ENCODE peak calls at places on chromosomes 12 and 14, in five cellular contexts. V is left ventricle myocardium inferior, H is brain microvascular endothelial cell, D is mesothelial cell of epicardium, Z is glutamatergic neuron. C is an unnamed sample.

GRCh38 chr14:97382616-97383226 is 585.5 kb downstream of the VRK1 start:
- DNase-seq in V (no peak), H (no peak), D (no peak), Z (no peak), C (no peak)

GRCh38 chr14:20400589-20400964 is 12.7 kb downstream of the TEP1 start:
- DNase-seq in V (no peak), H (no peak), D (no peak), Z (no peak), C (no peak)

GRCh38 chr12:83016226-83016835 is 329.6 kb downstream of the TMTC2 start:
- DNase-seq in V (no peak), H (peak), D (no peak), Z (no peak), C (no peak)

GRCh38 chr14:55160989-55161388 is 30.4 kb downstream of the DLGAP5 start:
- DNase-seq in V (no peak), H (no peak), D (no peak), Z (no peak), C (no peak)

GRCh38 chr12:100755186-100755585 is 39.4 kb upstream of the ANO4 start:
- DNase-seq in V (no peak), H (no peak), D (no peak), Z (no peak), C (no peak)

GRCh38 chr12:129607293-129607692 is 296.5 kb downstream of the TMEM132D start:
- DNase-seq in V (no peak), H (peak), D (no peak), Z (no peak), C (no peak)

GRCh38 chr12:111347891-111348644 is 20.8 kb downstream of the PHETA1 start:
- DNase-seq in V (no peak), H (no peak), D (no peak), Z (no peak), C (no peak)

GRCh38 chr14:93976477-93977057 is at the start of gene ASB2:
- DNase-seq in V (no peak), H (no peak), D (no peak), Z (no peak), C (no peak)

GRCh38 chr14:68147331-68147730 is 327.8 kb downstream of the RAD51B start:
- DNase-seq in V (no peak), H (no peak), D (no peak), Z (no peak), C (no peak)

GRCh38 chr14:87205811-87206210 is 787.2 kb downstream of the GALC start:
- DNase-seq in V (no peak), H (no peak), D (no peak), Z (no peak), C (no peak)

GRCh38 chr14:68785817-68786490 is 6.9 kb downstream of the ZFP36L1 start:
- DNase-seq in V (no peak), H (no peak), D (no peak), Z (no peak), C (no peak)

GRCh38 chr12:3241621-3242020 is 164.4 kb downstream of the TSPAN9 start:
- DNase-seq in V (peak), H (no peak), D (no peak), Z (no peak), C (no peak)

GRCh38 chr12:32312049-32312670 is 87.2 kb upstream of the FGD4 start:
- DNase-seq in V (no peak), H (peak), D (no peak), Z (no peak), C (no peak)

GRCh38 chr14:104155513-104155912 is 17.1 kb downstream of the KIF26A start:
- DNase-seq in V (peak), H (no peak), D (no peak), Z (no peak), C (no peak)

GRCh38 chr12:74021937-74022336 is 515.7 kb upstream of the ATXN7L3B start:
- DNase-seq in V (peak), H (peak), D (no peak), Z (peak), C (no peak)

GRCh38 chr12:109445224-109445623 is 31.9 kb downstream of the KCTD10 start:
- DNase-seq in V (no peak), H (peak), D (no peak), Z (no peak), C (no peak)

GRCh38 chr14:103725001-103725682 is 9.5 kb downstream of the ZFYVE21 start:
- DNase-seq in V (no peak), H (no peak), D (no peak), Z (no peak), C (no peak)

GRCh38 chr12:132247718-132248438 is 81.5 kb downstream of the GALNT9 start:
- DNase-seq in V (no peak), H (no peak), D (no peak), Z (peak), C (no peak)

GRCh38 chr14:31090872-31091764 is 64.9 kb upstream of the STRN3 start:
- DNase-seq in V (no peak), H (peak), D (no peak), Z (no peak), C (no peak)

GRCh38 chr12:104578453-104578852 is 121.7 kb downstream of the CHST11 start:
- DNase-seq in V (no peak), H (peak), D (no peak), Z (no peak), C (no peak)

GRCh38 chr12:121331268-121331667 is 20.9 kb downstream of the ANAPC5 start:
- DNase-seq in V (no peak), H (no peak), D (no peak), Z (no peak), C (no peak)

GRCh38 chr14:105503918-105504692 is 13.1 kb downstream of the TEDC1 start:
- DNase-seq in V (no peak), H (no peak), D (peak), Z (no peak), C (no peak)

GRCh38 chr12:49939707-49940106 is 10.8 kb upstream of the AQP2 start:
- DNase-seq in V (no peak), H (no peak), D (no peak), Z (no peak), C (no peak)

GRCh38 chr12:109449845-109450532 is 27.1 kb downstream of the KCTD10 start:
- DNase-seq in V (no peak), H (no peak), D (no peak), Z (no peak), C (no peak)

GRCh38 chr14:31154956-31155355 is 52.6 kb downstream of the HECTD1 start:
- DNase-seq in V (no peak), H (no peak), D (no peak), Z (no peak), C (no peak)

GRCh38 chr12:80829767-80830166 is 108.0 kb downstream of the LIN7A start:
- DNase-seq in V (no peak), H (no peak), D (no peak), Z (no peak), C (no peak)

GRCh38 chr12:70920251-70920851 is at the start of gene PTPRR:
- DNase-seq in V (no peak), H (no peak), D (no peak), Z (peak), C (no peak)

GRCh38 chr12:63007726-63008125 is 72.8 kb upstream of the PPM1H start:
- DNase-seq in V (no peak), H (no peak), D (no peak), Z (no peak), C (no peak)

GRCh38 chr12:121533391-121534090 is 47.3 kb downstream of the KDM2B start:
- DNase-seq in V (no peak), H (no peak), D (no peak), Z (no peak), C (no peak)

GRCh38 chr12:52318241-52318990 is 2.8 kb downstream of the KRT83 start:
- DNase-seq in V (no peak), H (no peak), D (no peak), Z (no peak), C (no peak)

GRCh38 chr14:101797785-101798342 is 36.4 kb downstream of the PPP2R5C start:
- DNase-seq in V (peak), H (no peak), D (no peak), Z (no peak), C (no peak)

GRCh38 chr14:69069020-69069421 is 83.9 kb downstream of the DCAF5 start:
- DNase-seq in V (no peak), H (peak), D (no peak), Z (no peak), C (no peak)

DNA sequence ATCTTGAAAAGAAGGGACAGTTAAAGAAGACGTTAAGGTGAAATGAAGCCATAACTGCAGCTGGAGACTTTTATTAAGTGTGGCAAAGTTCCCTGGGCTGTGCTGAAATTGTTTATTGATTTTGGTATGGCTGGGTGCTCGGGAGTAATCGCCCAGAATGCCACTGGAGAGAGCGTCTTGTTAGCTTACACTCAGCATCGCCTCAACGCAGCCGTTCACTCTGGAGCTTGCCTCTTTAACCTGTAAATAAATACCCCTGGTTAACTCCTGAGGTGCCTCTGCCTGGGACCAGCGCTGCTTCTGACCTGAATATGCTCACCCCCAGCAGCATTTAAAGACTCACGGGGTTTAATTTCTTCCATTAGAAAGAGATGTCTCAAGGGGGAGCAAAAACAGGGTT is 98.6 kb downstream of the GPATCH2L start:
- DNase-seq in V (no peak), H (no peak), D (no peak), Z (peak), C (no peak)
- TF ChIP-seq CTCF in V (no peak), H (no peak), D (no peak), Z (no peak), C (no peak)

DNA sequence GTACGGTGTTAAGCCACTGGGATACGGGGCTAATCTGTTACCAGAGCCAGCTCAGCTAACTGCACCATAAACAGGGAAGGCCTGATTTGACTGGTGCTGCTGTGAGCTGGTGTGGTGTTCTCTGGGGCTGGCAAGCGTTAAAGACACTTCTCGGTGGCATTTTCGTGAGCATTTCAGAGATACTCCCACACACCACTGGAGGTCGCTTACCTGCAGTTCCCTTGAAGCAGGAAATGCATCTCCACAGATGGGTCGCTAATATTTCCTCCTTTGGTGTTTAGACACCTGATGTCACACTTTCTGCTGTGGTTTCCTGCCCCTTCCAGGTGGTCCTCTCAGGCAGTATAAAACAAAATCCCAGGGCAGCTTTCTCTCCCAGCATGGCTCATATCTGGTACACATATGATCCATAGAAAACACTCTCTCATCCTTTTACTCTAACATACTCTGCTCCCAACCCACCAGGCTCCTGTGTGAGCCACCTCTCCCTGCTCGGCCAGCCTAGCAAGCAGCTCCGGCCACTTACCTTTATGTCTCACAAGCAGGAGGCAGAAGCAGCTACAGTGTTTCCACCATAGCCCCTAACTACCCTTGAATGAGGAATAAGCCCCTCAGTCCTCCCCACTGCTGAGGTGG is 129.9 kb upstream of the GRIN2B start:
- DNase-seq in V (no peak), H (no peak), D (no peak), Z (no peak), C (no peak)
- TF ChIP-seq CTCF in V (no peak), H (no peak), D (no peak), Z (no peak), C (no peak)

DNA sequence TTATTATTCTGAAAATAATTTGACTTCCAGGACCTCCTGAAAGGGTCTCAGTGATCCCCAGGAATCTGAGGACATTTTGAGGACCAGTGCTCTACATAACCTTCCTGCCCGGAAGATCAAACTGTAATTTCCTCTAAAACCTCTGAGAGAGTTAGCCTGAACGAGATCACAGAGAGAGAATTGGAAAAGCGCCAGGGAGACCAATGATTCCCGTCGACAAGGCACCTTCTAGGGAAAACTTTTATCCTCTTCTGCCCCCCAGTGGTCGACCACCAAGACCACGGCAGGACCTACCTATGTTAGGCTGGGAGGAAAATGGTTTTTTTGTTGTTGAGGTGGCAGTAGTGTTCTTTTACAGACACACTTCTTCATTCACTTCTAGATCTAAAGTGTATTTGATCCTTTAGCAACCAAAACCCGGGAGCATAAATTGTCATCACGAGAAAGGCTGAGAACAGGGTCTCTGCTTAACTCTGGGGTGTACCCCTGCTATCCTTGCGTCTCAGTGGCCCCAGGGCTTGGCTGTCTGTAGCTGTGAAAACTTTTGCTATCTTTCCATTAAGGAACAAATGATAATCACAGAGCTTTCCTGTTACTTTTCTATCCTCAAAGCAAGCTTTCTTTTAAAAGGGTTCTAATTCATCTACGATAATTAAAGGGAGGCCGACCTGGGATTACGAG is 62.9 kb upstream of the NID2 start:
- DNase-seq in V (peak), H (peak), D (peak), Z (peak), C (peak)
- TF ChIP-seq CTCF in V (peak), H (peak), D (peak), Z (peak), C (no peak)

GRCh38 chr12:60529723-60530122 is 933.9 kb downstream of the SLC16A7 start:
- DNase-seq in V (no peak), H (no peak), D (no peak), Z (no peak), C (no peak)
- TF ChIP-seq CTCF in V (no peak), H (no peak), D (no peak), Z (no peak), C (no peak)

C was measured in CD4-positive, alpha-beta T cell.